ENCODE peak calls at places on chromosomes 11 and 22, in nine cellular contexts. S, Q, Z, N, A, X, F, H and G are unnamed samples.

GRCh38 chr11:56906683-56907148 is 82.0 kb upstream of the OR5AK2 start:
- DNase-seq in F (no peak), X (no peak), S (no peak), Q (no peak), A (no peak), H (no peak), Z (no peak), N (no peak), G (no peak)

GRCh38 chr11:9046376-9046775 is 42.6 kb upstream of the NRIP3 start:
- DNase-seq in A (no peak), H (no peak), F (no peak), S (no peak), N (no peak), Q (peak), X (no peak), Z (no peak), G (no peak)

GRCh38 chr22:41625577-41625976 is 4.5 kb downstream of the XRCC6 start:
- DNase-seq in F (peak), N (no peak), S (no peak), A (no peak), H (no peak), Z (no peak), Q (no peak), X (no peak), G (no peak)

GRCh38 chr11:77361184-77361583 is 59.7 kb upstream of the GDPD4 start:
- DNase-seq in Q (peak), S (no peak), Z (peak), X (no peak), H (no peak), A (no peak), N (no peak), F (peak), G (no peak)

GRCh38 chr11:130144721-130145327 is 14.8 kb upstream of the ST14 start:
- DNase-seq in A (no peak), Z (no peak), S (no peak), Q (peak), X (no peak), F (no peak), N (no peak), H (no peak), G (no peak)

GRCh38 chr22:34951212-34951611 is 114.7 kb upstream of the ISX start:
- DNase-seq in S (no peak), Z (no peak), N (no peak), A (no peak), Q (peak), F (no peak), H (no peak), X (no peak), G (no peak)

GRCh38 chr11:11567862-11568650 is 53.7 kb downstream of the GALNT18 start:
- DNase-seq in A (no peak), S (no peak), Q (no peak), F (no peak), H (no peak), Z (peak), X (no peak), N (no peak), G (no peak)

GRCh38 chr11:96012086-96012824 is 88.3 kb upstream of the MTMR2 start:
- DNase-seq in H (peak), X (peak), F (peak), A (peak), N (no peak), S (peak), Z (peak), Q (peak), G (peak)

GRCh38 chr11:67287355-67288197 is 1.5 kb upstream of the ANKRD13D start:
- DNase-seq in Q (no peak), S (no peak), Z (no peak), A (peak), F (no peak), H (no peak), N (no peak), X (no peak), G (no peak)

GRCh38 chr11:13983081-13983751 is 20.7 kb downstream of the SPON1 start:
- DNase-seq in A (no peak), F (no peak), Z (peak), X (no peak), Q (no peak), H (no peak), S (no peak), N (no peak), G (no peak)

GRCh38 chr11:132463941-132464340 is 1068.4 kb downstream of the OPCML start:
- DNase-seq in Q (no peak), F (no peak), H (no peak), Z (peak), S (no peak), A (no peak), X (peak), N (no peak), G (no peak)

GRCh38 chr22:43004362-43005035 is 10.4 kb downstream of the PACSIN2 start:
- DNase-seq in F (no peak), A (no peak), S (no peak), Z (peak), H (no peak), Q (no peak), X (no peak), N (no peak), G (no peak)

GRCh38 chr11:124875943-124876817 is 10.9 kb downstream of the ROBO3 start:
- DNase-seq in Q (peak), X (peak), F (peak), H (peak), A (peak), N (peak), Z (peak), S (peak), G (peak)

GRCh38 chr11:102662607-102663006 is 37.5 kb upstream of the MMP20 start:
- DNase-seq in F (no peak), H (no peak), Z (no peak), Q (no peak), A (no peak), X (no peak), N (no peak), S (no peak), G (no peak)

GRCh38 chr22:17930455-17931313 is 93.7 kb downstream of the MICAL3 start:
- DNase-seq in N (no peak), A (no peak), X (no peak), F (no peak), H (no peak), S (no peak), Z (no peak), Q (no peak), G (no peak)

GRCh38 chr11:111605681-111606080 is 3.4 kb downstream of the SIK2 start:
- DNase-seq in Q (no peak), H (no peak), Z (no peak), X (peak), A (no peak), F (no peak), S (no peak), N (no peak), G (no peak)

GRCh38 chr11:111934301-111934700 is 2.8 kb upstream of the DIXDC1 start:
- DNase-seq in N (no peak), H (no peak), F (no peak), S (no peak), X (no peak), Q (no peak), A (no peak), Z (no peak), G (no peak)

GRCh38 chr11:112229159-112229558 is 2.9 kb downstream of the PTS start:
- DNase-seq in Q (no peak), X (no peak), F (no peak), Z (no peak), S (no peak), A (no peak), H (no peak), N (no peak), G (no peak)

GRCh38 chr22:37982151-37982838 is 2.1 kb downstream of the SOX10 start:
- DNase-seq in S (no peak), A (peak), Q (no peak), H (no peak), X (no peak), Z (no peak), F (no peak), N (no peak), G (no peak)

GRCh38 chr11:134469627-134470026 is 57.6 kb upstream of the B3GAT1 start:
- DNase-seq in A (no peak), H (no peak), Q (peak), F (peak), X (no peak), N (no peak), S (no peak), Z (no peak), G (peak)

GRCh38 chr11:95140397-95141030 is 50.9 kb downstream of the ENDOD1 start:
- DNase-seq in S (no peak), N (no peak), Q (no peak), A (no peak), X (no peak), F (peak), H (no peak), Z (peak), G (no peak)

GRCh38 chr11:125166347-125166841 is 1.8 kb downstream of the PKNOX2 start:
- DNase-seq in F (peak), X (no peak), S (peak), H (no peak), A (peak), Z (no peak), Q (peak), N (no peak), G (peak)

GRCh38 chr11:123122852-123123251 is 60.9 kb upstream of the HSPA8 start:
- DNase-seq in A (no peak), S (no peak), X (no peak), H (no peak), N (no peak), Z (no peak), F (peak), Q (no peak), G (no peak)

GRCh38 chr22:44839061-44839460 is 86.7 kb downstream of the ARHGAP8 start:
- DNase-seq in F (no peak), N (no peak), S (no peak), X (no peak), A (no peak), Q (no peak), H (no peak), Z (no peak), G (no peak)

GRCh38 chr22:30763815-30764686 is 69.4 kb downstream of the OSBP2 start:
- DNase-seq in Z (peak), X (peak), H (peak), S (no peak), F (peak), Q (peak), N (peak), A (peak), G (peak)

GRCh38 chr11:33875621-33876294 is 16.1 kb downstream of the LMO2 start:
- DNase-seq in N (no peak), Q (no peak), H (no peak), X (no peak), A (no peak), S (no peak), F (no peak), Z (no peak), G (no peak)

GRCh38 chr22:49554741-49555140 is 272.9 kb downstream of the BRD1 start:
- DNase-seq in A (no peak), S (no peak), X (no peak), H (no peak), Z (no peak), N (no peak), Q (no peak), F (no peak), G (no peak)